ENCODE peak calls at places on chromosome 2, in five cellular contexts. Q is RKO; C is stimulated activated naive CD8-positive, alpha-beta T cell treated with anti-CD3 and anti-CD28 coated beads, Interleukin-15, Interleukin-2, amounts not matched to agents 100 U/mL and 50 U/mL, for 24 hours; R is AG20443; Z is naive thymus-derived CD8-positive, alpha-beta T cell. W is an unnamed sample.

GRCh38 chr2:205858781-205859478 is 176.6 kb downstream of the NRP2 start:
- DNase-seq in Q (no peak), C (no peak), R (peak; percentile 87), Z (no peak), W (no peak)

GRCh38 chr2:197113221-197113831 is 186.8 kb upstream of the PGAP1 start:
- DNase-seq in Q (peak; percentile 49), C (no peak), R (peak; percentile 52), Z (no peak), W (no peak)

GRCh38 chr2:38315707-38316333 is 61.3 kb downstream of the ATL2 start:
- DNase-seq in Q (peak; percentile 66), C (peak; percentile 6), R (peak; percentile 46), Z (peak; percentile 21), W (no peak)

GRCh38 chr2:172090947-172091625 is 5.8 kb downstream of the DLX1 start:
- DNase-seq in Q (no peak), C (no peak), R (no peak), Z (no peak), W (no peak)

GRCh38 chr2:155733091-155733870 is 599.2 kb downstream of the NR4A2 start:
- DNase-seq in Q (no peak), C (no peak), R (no peak), Z (no peak), W (no peak)

GRCh38 chr2:193963472-193964119 is 1693.4 kb upstream of the SLC39A10 start:
- DNase-seq in Q (peak; percentile 56), C (peak; percentile 3), R (peak; percentile 5), Z (no peak), W (no peak)

GRCh38 chr2:715847-716573 is 38.8 kb upstream of the TMEM18 start:
- DNase-seq in Q (peak; percentile 34), C (no peak), R (peak; percentile 41), Z (no peak), W (no peak)

GRCh38 chr2:12506846-12507245 is 209.9 kb upstream of the TRIB2 start:
- DNase-seq in Q (no peak), C (no peak), R (no peak), Z (no peak), W (no peak)

GRCh38 chr2:225207026-225207425 is 164.8 kb upstream of the DOCK10 start:
- DNase-seq in Q (no peak), C (no peak), R (no peak), Z (no peak), W (no peak)

GRCh38 chr2:85996591-85996990 is 107.8 kb upstream of the ST3GAL5 start:
- DNase-seq in Q (no peak), C (no peak), R (no peak), Z (no peak), W (no peak)

GRCh38 chr2:43484323-43484930 is 111.4 kb downstream of the THADA start:
- DNase-seq in Q (peak; percentile 84), C (no peak), R (peak; percentile 21), Z (no peak), W (no peak)

GRCh38 chr2:240358080-240358479 is 77.4 kb upstream of the GPC1 start:
- DNase-seq in Q (no peak), C (no peak), R (no peak), Z (no peak), W (no peak)

GRCh38 chr2:64212801-64213321 is 68.6 kb upstream of the PELI1 start:
- DNase-seq in Q (no peak), C (peak; percentile 42), R (no peak), Z (no peak), W (peak; percentile 38)

GRCh38 chr2:199982444-199982843 is 27.1 kb downstream of the MAIP1 start:
- DNase-seq in Q (no peak), C (no peak), R (no peak), Z (no peak), W (no peak)

GRCh38 chr2:72138011-72138881 is 9.4 kb downstream of the CYP26B1 start:
- DNase-seq in Q (no peak), C (no peak), R (no peak), Z (no peak), W (peak; percentile 3)

GRCh38 chr2:188952901-188953300 is 21.3 kb upstream of the COL3A1 start:
- DNase-seq in Q (no peak), C (no peak), R (no peak), Z (no peak), W (no peak)

W was measured in activated naive CD4-positive, alpha-beta T cell treated with anti-CD3 and anti-CD28 coated beads, Interleukin-2, amount 10 ng/mL, durations not matched to agents 7 days and 5 days.